ENCODE peak calls at places on chromosome 14, in five cellular contexts. S is activated CD4-positive, alpha-beta T cell treated with anti-CD3 and anti-CD28 coated beads for 48 hours; W is stimulated activated CD8-positive, alpha-beta memory T cell treated with anti-CD3 and anti-CD28 coated beads, Interleukin-7, amount 100 ng/mL, for 4 hours; A is NCI-H1092 treated with DMSO at 0.1 percent for 48 hours; R is posterior cingulate gyrus. T is an unnamed sample.

GRCh38 chr14:101064718-101065117 is 161.2 kb upstream of the RTL1 start:
- DNase-seq in S (no peak), W (no peak), A (no peak), R (no peak), T (no peak)

GRCh38 chr14:71395151-71395604 is 487.9 kb downstream of the PCNX1 start:
- DNase-seq in S (peak), W (no peak), A (no peak), R (no peak), T (no peak)

GRCh38 chr14:21822109-21822508 is 148.5 kb upstream of the OR4E1 start:
- DNase-seq in S (no peak), W (no peak), A (no peak), R (no peak), T (no peak)

GRCh38 chr14:37598085-37598972 is 2.9 kb downstream of the TTC6 start:
- DNase-seq in S (no peak), W (no peak), A (peak), R (no peak), T (no peak)

GRCh38 chr14:91901449-91902250 is 34.3 kb upstream of the TC2N start:
- DNase-seq in S (no peak), W (no peak), A (no peak), R (no peak), T (no peak)

GRCh38 chr14:55094630-55095157 is 34.4 kb upstream of the LGALS3 start:
- DNase-seq in S (no peak), W (no peak), A (no peak), R (no peak), T (no peak)

GRCh38 chr14:105075364-105076295 is 10.4 kb upstream of the GPR132 start:
- DNase-seq in S (peak), W (no peak), A (no peak), R (no peak), T (no peak)

GRCh38 chr14:98606816-98607215 is 665.2 kb downstream of the BCL11B start:
- DNase-seq in S (no peak), W (no peak), A (no peak), R (no peak), T (no peak)

GRCh38 chr14:102799684-102800562 is 22.7 kb downstream of the TRAF3 start:
- DNase-seq in S (no peak), W (no peak), A (no peak), R (no peak), T (no peak)

GRCh38 chr14:101705733-101706508 is 55.6 kb upstream of the PPP2R5C start:
- DNase-seq in S (peak), W (no peak), A (no peak), R (no peak), T (peak)

GRCh38 chr14:94081386-94081820 is 293 bp downstream of the IFI27L1 start:
- DNase-seq in S (peak), W (no peak), A (no peak), R (no peak), T (no peak)